ENCODE peak calls at places on chromosome 5, in nine cellular contexts. One of them, this sample, is unnamed.

GRCh38 chr5:96459313-96460109 is 26.5 kb upstream of the PCSK1 start:
- DNase-seq in fibroblast of the aortic adventitia: no peak
- DNase-seq in epithelial cell of proximal tubule: no peak
- DNase-seq in kidney: no peak
- DNase-seq in HFFc6: no peak
- DNase-seq in IMR-90: no peak
- DNase-seq in AG04450: no peak
- DNase-seq in ovary: no peak
- DNase-seq in A549: no peak
- DNase-seq in this sample: no peak

GRCh38 chr5:35124932-35125331 is 77.2 kb upstream of the AGXT2 start:
- DNase-seq in fibroblast of the aortic adventitia: no peak
- DNase-seq in epithelial cell of proximal tubule: no peak
- DNase-seq in kidney: no peak
- DNase-seq in HFFc6: no peak
- DNase-seq in IMR-90: no peak
- DNase-seq in AG04450: no peak
- DNase-seq in ovary: no peak
- DNase-seq in A549: no peak
- DNase-seq in this sample: no peak

GRCh38 chr5:74296685-74297084 is 343.8 kb downstream of the ENC1 start:
- DNase-seq in fibroblast of the aortic adventitia: peak
- DNase-seq in epithelial cell of proximal tubule: no peak
- DNase-seq in kidney: no peak
- DNase-seq in HFFc6: no peak
- DNase-seq in IMR-90: peak
- DNase-seq in AG04450: no peak
- DNase-seq in ovary: peak
- DNase-seq in A549: no peak
- DNase-seq in this sample: no peak

GRCh38 chr5:52620315-52620714 is 167.4 kb upstream of the ITGA1 start:
- DNase-seq in fibroblast of the aortic adventitia: no peak
- DNase-seq in epithelial cell of proximal tubule: no peak
- DNase-seq in kidney: no peak
- DNase-seq in HFFc6: no peak
- DNase-seq in IMR-90: no peak
- DNase-seq in AG04450: no peak
- DNase-seq in ovary: no peak
- DNase-seq in A549: no peak
- DNase-seq in this sample: no peak

GRCh38 chr5:160548949-160549665 is 127.5 kb downstream of the PTTG1 start:
- DNase-seq in fibroblast of the aortic adventitia: peak
- DNase-seq in epithelial cell of proximal tubule: peak
- DNase-seq in kidney: no peak
- DNase-seq in HFFc6: peak
- DNase-seq in IMR-90: no peak
- DNase-seq in AG04450: no peak
- DNase-seq in ovary: no peak
- DNase-seq in A549: no peak
- DNase-seq in this sample: no peak

GRCh38 chr5:59126665-59127354 is 543.9 kb downstream of the RAB3C start:
- DNase-seq in fibroblast of the aortic adventitia: peak
- DNase-seq in epithelial cell of proximal tubule: no peak
- DNase-seq in kidney: no peak
- DNase-seq in HFFc6: peak
- DNase-seq in IMR-90: peak
- DNase-seq in AG04450: no peak
- DNase-seq in ovary: no peak
- DNase-seq in A549: no peak
- DNase-seq in this sample: no peak

GRCh38 chr5:118095100-118095499 is 893.2 kb downstream of the DTWD2 start:
- DNase-seq in fibroblast of the aortic adventitia: no peak
- DNase-seq in epithelial cell of proximal tubule: peak
- DNase-seq in kidney: no peak
- DNase-seq in HFFc6: no peak
- DNase-seq in IMR-90: no peak
- DNase-seq in AG04450: no peak
- DNase-seq in ovary: no peak
- DNase-seq in A549: no peak
- DNase-seq in this sample: no peak

GRCh38 chr5:5667136-5667554 is 244.7 kb downstream of the ICE1 start:
- DNase-seq in fibroblast of the aortic adventitia: no peak
- DNase-seq in epithelial cell of proximal tubule: no peak
- DNase-seq in kidney: no peak
- DNase-seq in HFFc6: no peak
- DNase-seq in IMR-90: no peak
- DNase-seq in AG04450: no peak
- DNase-seq in ovary: no peak
- DNase-seq in A549: no peak
- DNase-seq in this sample: no peak

GRCh38 chr5:78964889-78965288 is 20.2 kb downstream of the ARSB start:
- DNase-seq in fibroblast of the aortic adventitia: peak
- DNase-seq in epithelial cell of proximal tubule: no peak
- DNase-seq in kidney: no peak
- DNase-seq in HFFc6: peak
- DNase-seq in IMR-90: peak
- DNase-seq in AG04450: peak
- DNase-seq in ovary: no peak
- DNase-seq in A549: peak
- DNase-seq in this sample: no peak

GRCh38 chr5:33441241-33441844 is 578 bp downstream of the TARS1 start:
- DNase-seq in fibroblast of the aortic adventitia: no peak
- DNase-seq in epithelial cell of proximal tubule: peak
- DNase-seq in kidney: no peak
- DNase-seq in HFFc6: no peak
- DNase-seq in IMR-90: peak
- DNase-seq in AG04450: no peak
- DNase-seq in ovary: no peak
- DNase-seq in A549: peak
- DNase-seq in this sample: no peak

GRCh38 chr5:151656311-151656710 is 30.4 kb downstream of the SPARC start:
- DNase-seq in fibroblast of the aortic adventitia: no peak
- DNase-seq in epithelial cell of proximal tubule: no peak
- DNase-seq in kidney: no peak
- DNase-seq in HFFc6: no peak
- DNase-seq in IMR-90: no peak
- DNase-seq in AG04450: no peak
- DNase-seq in ovary: no peak
- DNase-seq in A549: no peak
- DNase-seq in this sample: no peak

GRCh38 chr5:176800024-176800423 is 10.3 kb upstream of the UNC5A start:
- DNase-seq in fibroblast of the aortic adventitia: no peak
- DNase-seq in epithelial cell of proximal tubule: no peak
- DNase-seq in kidney: no peak
- DNase-seq in HFFc6: no peak
- DNase-seq in IMR-90: no peak
- DNase-seq in AG04450: no peak
- DNase-seq in ovary: no peak
- DNase-seq in A549: no peak
- DNase-seq in this sample: no peak

GRCh38 chr5:102090770-102091169 is 205.3 kb downstream of the SLCO4C1 start:
- DNase-seq in fibroblast of the aortic adventitia: peak
- DNase-seq in epithelial cell of proximal tubule: no peak
- DNase-seq in kidney: no peak
- DNase-seq in HFFc6: no peak
- DNase-seq in IMR-90: no peak
- DNase-seq in AG04450: no peak
- DNase-seq in ovary: no peak
- DNase-seq in A549: no peak
- DNase-seq in this sample: peak
- TF ChIP-seq CTCF in fibroblast of the aortic adventitia: no peak
- TF ChIP-seq CTCF in epithelial cell of proximal tubule: peak
- TF ChIP-seq CTCF in kidney: no peak
- TF ChIP-seq CTCF in HFFc6: no peak
- TF ChIP-seq CTCF in IMR-90: no peak
- TF ChIP-seq CTCF in AG04450: peak
- TF ChIP-seq CTCF in ovary: no peak
- TF ChIP-seq CTCF in A549: no peak
- TF ChIP-seq CTCF in this sample: peak

GRCh38 chr5:66658516-66658915 is 62.3 kb downstream of the MAST4 start:
- DNase-seq in fibroblast of the aortic adventitia: no peak
- DNase-seq in epithelial cell of proximal tubule: no peak
- DNase-seq in kidney: no peak
- DNase-seq in HFFc6: no peak
- DNase-seq in IMR-90: no peak
- DNase-seq in AG04450: no peak
- DNase-seq in ovary: no peak
- DNase-seq in A549: no peak
- DNase-seq in this sample: no peak

GRCh38 chr5:66655395-66656324 is 59.5 kb downstream of the MAST4 start:
- DNase-seq in fibroblast of the aortic adventitia: peak
- DNase-seq in epithelial cell of proximal tubule: no peak
- DNase-seq in kidney: no peak
- DNase-seq in HFFc6: no peak
- DNase-seq in IMR-90: no peak
- DNase-seq in AG04450: no peak
- DNase-seq in ovary: no peak
- DNase-seq in A549: no peak
- DNase-seq in this sample: no peak

GRCh38 chr5:66660401-66660800 is 64.2 kb downstream of the MAST4 start:
- DNase-seq in fibroblast of the aortic adventitia: peak
- DNase-seq in epithelial cell of proximal tubule: no peak
- DNase-seq in kidney: no peak
- DNase-seq in HFFc6: no peak
- DNase-seq in IMR-90: no peak
- DNase-seq in AG04450: no peak
- DNase-seq in ovary: no peak
- DNase-seq in A549: no peak
- DNase-seq in this sample: no peak

GRCh38 chr5:66661149-66661548 is 65.0 kb downstream of the MAST4 start:
- DNase-seq in fibroblast of the aortic adventitia: peak
- DNase-seq in epithelial cell of proximal tubule: no peak
- DNase-seq in kidney: no peak
- DNase-seq in HFFc6: no peak
- DNase-seq in IMR-90: peak
- DNase-seq in AG04450: no peak
- DNase-seq in ovary: peak
- DNase-seq in A549: no peak
- DNase-seq in this sample: no peak

DNA sequence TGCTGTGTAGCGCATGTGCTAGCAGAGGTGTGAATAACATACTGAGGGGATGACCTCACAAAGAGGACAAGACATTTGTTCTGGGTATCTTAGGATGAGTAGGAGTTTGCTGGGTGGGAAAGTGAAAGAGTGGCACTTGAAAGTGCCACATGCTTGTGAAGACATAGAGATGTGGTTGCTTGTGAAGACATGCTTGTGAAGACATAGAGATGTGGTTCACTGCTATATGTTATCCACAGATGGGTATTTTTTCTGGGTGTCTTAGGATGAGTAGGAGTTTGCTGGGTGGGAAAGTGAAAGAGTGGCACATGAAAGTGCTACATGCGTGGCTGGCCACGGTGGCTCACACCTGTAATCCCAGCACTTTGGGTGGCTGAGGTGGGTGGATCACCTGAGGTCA is 63.6 kb downstream of the MAST4 start:
- DNase-seq in fibroblast of the aortic adventitia: no peak
- DNase-seq in epithelial cell of proximal tubule: no peak
- DNase-seq in kidney: no peak
- DNase-seq in HFFc6: no peak
- DNase-seq in IMR-90: no peak
- DNase-seq in AG04450: no peak
- DNase-seq in ovary: no peak
- DNase-seq in A549: no peak
- DNase-seq in this sample: no peak
- TF ChIP-seq CTCF in fibroblast of the aortic adventitia: no peak
- TF ChIP-seq CTCF in epithelial cell of proximal tubule: no peak
- TF ChIP-seq CTCF in kidney: no peak
- TF ChIP-seq CTCF in HFFc6: no peak
- TF ChIP-seq CTCF in IMR-90: no peak
- TF ChIP-seq CTCF in AG04450: no peak
- TF ChIP-seq CTCF in ovary: no peak
- TF ChIP-seq CTCF in A549: no peak
- TF ChIP-seq CTCF in this sample: no peak

DNA sequence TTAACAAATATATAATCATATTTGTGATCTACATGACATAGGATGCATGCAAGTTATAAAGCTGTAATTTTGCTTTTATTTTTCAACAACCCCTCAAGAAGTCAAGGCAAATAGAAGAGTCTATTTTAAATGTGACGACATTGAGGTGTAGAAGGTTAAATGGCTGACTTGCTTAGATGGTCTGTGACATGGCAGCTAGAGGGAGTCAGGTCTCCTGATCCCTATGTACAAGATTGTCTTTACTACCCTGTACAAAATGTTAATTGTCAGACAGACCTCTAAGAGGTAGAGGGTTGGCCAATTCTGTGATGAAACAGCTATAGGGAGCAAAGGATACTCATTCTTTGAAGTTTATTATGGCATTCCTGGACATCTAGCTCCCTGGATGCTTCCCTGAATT is 380.9 kb upstream of the MEF2C start:
- DNase-seq in fibroblast of the aortic adventitia: no peak
- DNase-seq in epithelial cell of proximal tubule: no peak
- DNase-seq in kidney: no peak
- DNase-seq in HFFc6: no peak
- DNase-seq in IMR-90: no peak
- DNase-seq in AG04450: no peak
- DNase-seq in ovary: no peak
- DNase-seq in A549: no peak
- DNase-seq in this sample: no peak
- TF ChIP-seq CTCF in fibroblast of the aortic adventitia: no peak
- TF ChIP-seq CTCF in epithelial cell of proximal tubule: peak
- TF ChIP-seq CTCF in kidney: no peak
- TF ChIP-seq CTCF in HFFc6: no peak
- TF ChIP-seq CTCF in IMR-90: no peak
- TF ChIP-seq CTCF in AG04450: no peak
- TF ChIP-seq CTCF in ovary: no peak
- TF ChIP-seq CTCF in A549: no peak
- TF ChIP-seq CTCF in this sample: no peak

GRCh38 chr5:141958773-141959172 is 771 bp upstream of the PCDH12 start:
- DNase-seq in fibroblast of the aortic adventitia: peak
- DNase-seq in epithelial cell of proximal tubule: no peak
- DNase-seq in kidney: no peak
- DNase-seq in HFFc6: no peak
- DNase-seq in IMR-90: peak
- DNase-seq in AG04450: no peak
- DNase-seq in ovary: no peak
- DNase-seq in A549: no peak
- DNase-seq in this sample: no peak

GRCh38 chr5:141960018-141960417 is 2.0 kb upstream of the PCDH12 start:
- DNase-seq in fibroblast of the aortic adventitia: no peak
- DNase-seq in epithelial cell of proximal tubule: no peak
- DNase-seq in kidney: no peak
- DNase-seq in HFFc6: no peak
- DNase-seq in IMR-90: no peak
- DNase-seq in AG04450: no peak
- DNase-seq in ovary: no peak
- DNase-seq in A549: no peak
- DNase-seq in this sample: no peak

GRCh38 chr5:141958113-141958512 is at the start of gene PCDH12:
- DNase-seq in fibroblast of the aortic adventitia: peak
- DNase-seq in epithelial cell of proximal tubule: no peak
- DNase-seq in kidney: peak
- DNase-seq in HFFc6: no peak
- DNase-seq in IMR-90: peak
- DNase-seq in AG04450: no peak
- DNase-seq in ovary: no peak
- DNase-seq in A549: no peak
- DNase-seq in this sample: no peak

GRCh38 chr5:141961466-141961865 is 3.5 kb upstream of the PCDH12 start:
- DNase-seq in fibroblast of the aortic adventitia: no peak
- DNase-seq in epithelial cell of proximal tubule: no peak
- DNase-seq in kidney: no peak
- DNase-seq in HFFc6: no peak
- DNase-seq in IMR-90: no peak
- DNase-seq in AG04450: no peak
- DNase-seq in ovary: no peak
- DNase-seq in A549: no peak
- DNase-seq in this sample: no peak

GRCh38 chr5:141960449-141961323 is 2.7 kb upstream of the PCDH12 start:
- DNase-seq in fibroblast of the aortic adventitia: peak
- DNase-seq in epithelial cell of proximal tubule: no peak
- DNase-seq in kidney: peak
- DNase-seq in HFFc6: peak
- DNase-seq in IMR-90: peak
- DNase-seq in AG04450: peak
- DNase-seq in ovary: peak
- DNase-seq in A549: peak
- DNase-seq in this sample: peak
- TF ChIP-seq CTCF in fibroblast of the aortic adventitia: peak
- TF ChIP-seq CTCF in epithelial cell of proximal tubule: peak
- TF ChIP-seq CTCF in kidney: peak
- TF ChIP-seq CTCF in HFFc6: peak
- TF ChIP-seq CTCF in IMR-90: peak
- TF ChIP-seq CTCF in AG04450: peak
- TF ChIP-seq CTCF in ovary: peak
- TF ChIP-seq CTCF in A549: peak
- TF ChIP-seq CTCF in this sample: peak

This sample was measured in progenitor cell of endocrine pancreas.